ENCODE peak calls at places on chromosome 5, in four cellular contexts. K, X, U and Q are unnamed samples.

GRCh38 chr5:1724822-1725602 is 74.6 kb downstream of the MRPL36 start:
- DNase-seq in K (no peak), X (no peak), U (no peak), Q (no peak)

GRCh38 chr5:127960126-127960744 is 123.3 kb upstream of the SLC12A2 start:
- DNase-seq in K (no peak), X (no peak), U (no peak), Q (no peak)

GRCh38 chr5:7576023-7576715 is 180.2 kb downstream of the ADCY2 start:
- DNase-seq in K (no peak), X (no peak), U (peak), Q (no peak)

GRCh38 chr5:148459669-148460068 is 75.9 kb downstream of the FBXO38 start:
- DNase-seq in K (no peak), X (no peak), U (no peak), Q (no peak)

GRCh38 chr5:172871982-172872381 is 37.9 kb downstream of the ERGIC1 start:
- DNase-seq in K (peak), X (peak), U (no peak), Q (no peak)

GRCh38 chr5:177303121-177303924 is at the start of the genes PRELID1 and RAB24:
- DNase-seq in K (peak), X (peak), U (peak), Q (peak)

GRCh38 chr5:1330847-1331831 is 13.8 kb downstream of the CLPTM1L start:
- DNase-seq in K (peak), X (peak), U (no peak), Q (no peak)

GRCh38 chr5:1106385-1107166 is 5.3 kb downstream of the SLC12A7 start:
- DNase-seq in K (no peak), X (no peak), U (no peak), Q (no peak)

GRCh38 chr5:1868886-1869285 is 13.8 kb downstream of the IRX4 start:
- DNase-seq in K (no peak), X (no peak), U (no peak), Q (no peak)

GRCh38 chr5:5705010-5705409 is 282.5 kb downstream of the ICE1 start:
- DNase-seq in K (no peak), X (no peak), U (no peak), Q (no peak)

GRCh38 chr5:166961028-166961427 is 1330.4 kb upstream of the WWC1 start:
- DNase-seq in K (no peak), X (no peak), U (no peak), Q (no peak)

GRCh38 chr5:124195416-124195815 is 551.0 kb downstream of the ZNF608 start:
- DNase-seq in K (no peak), X (no peak), U (no peak), Q (no peak)

GRCh38 chr5:124995451-124995850 is 249.0 kb upstream of the ZNF608 start:
- DNase-seq in K (no peak), X (no peak), U (no peak), Q (no peak)

GRCh38 chr5:174191076-174191475 is 145.6 kb downstream of the NSG2 start:
- DNase-seq in K (no peak), X (no peak), U (no peak), Q (no peak)

GRCh38 chr5:124922255-124922975 is 176.0 kb upstream of the ZNF608 start:
- DNase-seq in K (no peak), X (no peak), U (no peak), Q (no peak)

GRCh38 chr5:52708463-52708862 is 79.3 kb upstream of the ITGA1 start:
- DNase-seq in K (no peak), X (no peak), U (no peak), Q (no peak)

GRCh38 chr5:83553000-83553486 is 81.5 kb downstream of the VCAN start:
- DNase-seq in K (no peak), X (no peak), U (no peak), Q (peak)

GRCh38 chr5:74490814-74491213 is 149.7 kb downstream of the ENC1 start:
- DNase-seq in K (peak), X (no peak), U (no peak), Q (no peak)

GRCh38 chr5:130720355-130720754 is 444.7 kb downstream of the HINT1 start:
- DNase-seq in K (no peak), X (no peak), U (no peak), Q (no peak)